ENCODE peak calls at places on chromosomes 7 and 10, in seven cellular contexts. One of them, this sample, is unnamed.

GRCh38 chr7:133950856-133951255 is 176.3 kb upstream of the LRGUK start:
- DNase-seq in foreskin fibroblast: no peak
- DNase-seq in CD4-positive, alpha-beta T cell: no peak
- DNase-seq in uterus: no peak
- DNase-seq in natural killer cell: no peak
- DNase-seq in mesothelial cell of epicardium: no peak
- DNase-seq in stomach: no peak
- DNase-seq in this sample: no peak

GRCh38 chr7:131012477-131013031 is 278.5 kb upstream of the KLF14 start:
- DNase-seq in stomach: no peak
- DNase-seq in uterus: no peak
- DNase-seq in natural killer cell: no peak
- DNase-seq in mesothelial cell of epicardium: no peak
- DNase-seq in CD4-positive, alpha-beta T cell: no peak
- DNase-seq in foreskin fibroblast: peak; percentile 55
- DNase-seq in this sample: no peak

GRCh38 chr7:37987732-37988131 is 67.3 kb downstream of the EPDR1 start:
- DNase-seq in foreskin fibroblast: peak; percentile 11
- DNase-seq in stomach: no peak
- DNase-seq in CD4-positive, alpha-beta T cell: no peak
- DNase-seq in mesothelial cell of epicardium: no peak
- DNase-seq in uterus: no peak
- DNase-seq in natural killer cell: no peak
- DNase-seq in this sample: no peak

GRCh38 chr7:67918158-67918557 is 921.5 kb downstream of the TYW1 start:
- DNase-seq in uterus: no peak
- DNase-seq in mesothelial cell of epicardium: no peak
- DNase-seq in natural killer cell: no peak
- DNase-seq in foreskin fibroblast: no peak
- DNase-seq in CD4-positive, alpha-beta T cell: no peak
- DNase-seq in stomach: no peak
- DNase-seq in this sample: no peak

GRCh38 chr10:683448-684071 is 5.9 kb downstream of the DIP2C start:
- DNase-seq in natural killer cell: no peak
- DNase-seq in CD4-positive, alpha-beta T cell: no peak
- DNase-seq in foreskin fibroblast: peak; percentile 95
- DNase-seq in uterus: peak; percentile 73
- DNase-seq in mesothelial cell of epicardium: no peak
- DNase-seq in stomach: no peak
- DNase-seq in this sample: no peak

GRCh38 chr10:5018150-5018549 is 14.5 kb upstream of the AKR1C2 start:
- DNase-seq in foreskin fibroblast: peak; percentile 11
- DNase-seq in CD4-positive, alpha-beta T cell: no peak
- DNase-seq in stomach: no peak
- DNase-seq in uterus: no peak
- DNase-seq in natural killer cell: no peak
- DNase-seq in mesothelial cell of epicardium: no peak
- DNase-seq in this sample: no peak

GRCh38 chr10:79042639-79043411 is 25.9 kb upstream of the ZMIZ1 start:
- DNase-seq in mesothelial cell of epicardium: no peak
- DNase-seq in CD4-positive, alpha-beta T cell: no peak
- DNase-seq in stomach: no peak
- DNase-seq in foreskin fibroblast: no peak
- DNase-seq in uterus: no peak
- DNase-seq in natural killer cell: no peak
- DNase-seq in this sample: no peak

GRCh38 chr7:18655506-18655905 is 160.0 kb downstream of the HDAC9 start:
- DNase-seq in stomach: no peak
- DNase-seq in natural killer cell: no peak
- DNase-seq in mesothelial cell of epicardium: no peak
- DNase-seq in uterus: no peak
- DNase-seq in CD4-positive, alpha-beta T cell: no peak
- DNase-seq in foreskin fibroblast: no peak
- DNase-seq in this sample: no peak

GRCh38 chr10:43215758-43216455 is 51.0 kb downstream of the RASGEF1A start:
- DNase-seq in mesothelial cell of epicardium: no peak
- DNase-seq in stomach: no peak
- DNase-seq in foreskin fibroblast: no peak
- DNase-seq in uterus: no peak
- DNase-seq in CD4-positive, alpha-beta T cell: no peak
- DNase-seq in natural killer cell: no peak
- DNase-seq in this sample: no peak

DNA sequence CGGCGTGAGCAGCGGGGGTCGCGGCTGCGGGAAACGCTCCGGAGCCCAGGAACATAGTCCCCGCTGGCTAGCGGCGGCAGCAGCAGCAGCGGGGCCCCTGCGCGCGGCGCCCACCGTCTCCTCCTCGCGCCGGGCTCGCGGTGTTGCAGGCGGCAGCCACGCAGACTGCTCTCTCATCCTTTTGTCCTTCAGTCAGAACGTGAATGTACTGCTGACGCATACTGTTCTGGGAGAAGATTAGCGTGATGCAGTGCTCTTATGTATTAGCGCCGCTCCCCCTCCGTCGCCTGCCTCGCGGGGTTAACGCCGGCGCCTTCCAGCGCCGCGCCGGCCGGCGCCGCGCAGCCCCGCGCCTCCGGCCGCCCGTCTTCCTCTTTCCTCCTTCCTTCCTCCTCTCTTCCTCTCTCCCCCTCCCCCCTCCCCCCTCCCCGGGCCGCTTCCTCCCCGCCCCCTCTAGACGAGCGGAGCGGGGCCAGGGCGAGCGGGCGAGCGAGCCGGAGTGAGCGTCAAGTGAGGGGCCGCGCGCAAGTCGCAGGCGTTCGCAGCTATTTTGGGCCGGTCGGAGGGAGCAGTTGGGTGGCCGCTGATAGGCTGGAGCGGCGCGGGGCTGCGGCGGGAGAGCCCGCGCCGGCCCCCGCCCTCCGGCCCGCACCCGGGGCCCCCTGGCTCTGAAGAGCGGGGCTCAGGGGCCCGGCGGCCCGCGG is 816 bp upstream of the LRRC4 start:
- DNase-seq in foreskin fibroblast: peak; percentile 94
- DNase-seq in natural killer cell: peak; percentile 36
- DNase-seq in CD4-positive, alpha-beta T cell: peak; percentile 50
- DNase-seq in uterus: peak; percentile 38
- DNase-seq in mesothelial cell of epicardium: peak; percentile 61
- DNase-seq in stomach: peak; percentile 34
- DNase-seq in this sample: peak; percentile 45
- TF ChIP-seq CTCF in foreskin fibroblast: no peak
- TF ChIP-seq CTCF in natural killer cell: no peak
- TF ChIP-seq CTCF in CD4-positive, alpha-beta T cell: no peak
- TF ChIP-seq CTCF in uterus: peak; percentile 46
- TF ChIP-seq CTCF in mesothelial cell of epicardium: no peak
- TF ChIP-seq CTCF in stomach: no peak
- TF ChIP-seq CTCF in this sample: no peak

GRCh38 chr10:35575640-35576039 is 29.5 kb upstream of the GJD4 start:
- DNase-seq in CD4-positive, alpha-beta T cell: no peak
- DNase-seq in mesothelial cell of epicardium: no peak
- DNase-seq in foreskin fibroblast: no peak
- DNase-seq in natural killer cell: no peak
- DNase-seq in uterus: no peak
- DNase-seq in stomach: no peak
- DNase-seq in this sample: no peak

GRCh38 chr10:35572583-35572982 is 32.6 kb upstream of the GJD4 start:
- DNase-seq in foreskin fibroblast: peak; percentile 23
- DNase-seq in uterus: no peak
- DNase-seq in CD4-positive, alpha-beta T cell: no peak
- DNase-seq in mesothelial cell of epicardium: no peak
- DNase-seq in natural killer cell: no peak
- DNase-seq in stomach: no peak
- DNase-seq in this sample: no peak

GRCh38 chr10:35573786-35574185 is 31.4 kb upstream of the GJD4 start:
- DNase-seq in foreskin fibroblast: no peak
- DNase-seq in stomach: no peak
- DNase-seq in natural killer cell: no peak
- DNase-seq in uterus: no peak
- DNase-seq in CD4-positive, alpha-beta T cell: no peak
- DNase-seq in mesothelial cell of epicardium: no peak
- DNase-seq in this sample: no peak

GRCh38 chr10:35576730-35577129 is 28.4 kb upstream of the GJD4 start:
- DNase-seq in mesothelial cell of epicardium: no peak
- DNase-seq in stomach: no peak
- DNase-seq in foreskin fibroblast: no peak
- DNase-seq in CD4-positive, alpha-beta T cell: no peak
- DNase-seq in uterus: no peak
- DNase-seq in natural killer cell: no peak
- DNase-seq in this sample: no peak

DNA sequence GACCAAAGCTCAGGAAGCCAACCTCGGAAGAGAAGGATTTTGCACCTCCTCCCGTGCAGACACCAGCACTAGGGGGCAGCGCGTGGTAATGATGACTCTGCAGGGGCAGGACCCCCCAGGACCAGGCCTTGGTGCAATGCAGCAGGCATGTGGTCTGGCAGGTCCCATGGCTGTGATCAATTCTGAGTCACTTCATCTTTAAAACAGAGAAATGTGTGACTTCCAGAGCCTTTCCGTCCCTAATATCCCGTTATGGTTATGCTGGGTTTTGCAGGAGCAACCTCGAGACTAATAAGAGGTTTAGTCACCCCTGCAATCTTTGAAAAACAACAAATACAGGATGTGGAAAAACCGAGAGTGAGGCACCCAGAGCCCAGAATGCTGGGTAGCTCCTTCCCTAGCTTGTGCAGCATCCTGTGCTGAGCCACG is 30.2 kb upstream of the GJD4 start:
- DNase-seq in stomach: no peak
- DNase-seq in foreskin fibroblast: peak; percentile 50
- DNase-seq in uterus: no peak
- DNase-seq in mesothelial cell of epicardium: no peak
- DNase-seq in CD4-positive, alpha-beta T cell: no peak
- DNase-seq in natural killer cell: no peak
- DNase-seq in this sample: no peak
- TF ChIP-seq CTCF in stomach: no peak
- TF ChIP-seq CTCF in foreskin fibroblast: no peak
- TF ChIP-seq CTCF in uterus: no peak
- TF ChIP-seq CTCF in mesothelial cell of epicardium: no peak
- TF ChIP-seq CTCF in CD4-positive, alpha-beta T cell: no peak
- TF ChIP-seq CTCF in natural killer cell: no peak
- TF ChIP-seq CTCF in this sample: no peak

GRCh38 chr10:121063744-121064143 is 212.6 kb downstream of the WDR11 start:
- DNase-seq in mesothelial cell of epicardium: no peak
- DNase-seq in stomach: no peak
- DNase-seq in foreskin fibroblast: no peak
- DNase-seq in CD4-positive, alpha-beta T cell: no peak
- DNase-seq in uterus: no peak
- DNase-seq in natural killer cell: no peak
- DNase-seq in this sample: no peak
- TF ChIP-seq CTCF in mesothelial cell of epicardium: no peak
- TF ChIP-seq CTCF in stomach: no peak
- TF ChIP-seq CTCF in foreskin fibroblast: no peak
- TF ChIP-seq CTCF in CD4-positive, alpha-beta T cell: no peak
- TF ChIP-seq CTCF in uterus: no peak
- TF ChIP-seq CTCF in natural killer cell: no peak
- TF ChIP-seq CTCF in this sample: no peak

GRCh38 chr7:94763268-94763667 is 107.3 kb upstream of the SGCE start:
- DNase-seq in foreskin fibroblast: peak; percentile 92
- DNase-seq in CD4-positive, alpha-beta T cell: no peak
- DNase-seq in mesothelial cell of epicardium: no peak
- DNase-seq in uterus: peak; percentile 47
- DNase-seq in natural killer cell: no peak
- DNase-seq in stomach: no peak
- DNase-seq in this sample: no peak
- TF ChIP-seq CTCF in foreskin fibroblast: no peak
- TF ChIP-seq CTCF in CD4-positive, alpha-beta T cell: no peak
- TF ChIP-seq CTCF in mesothelial cell of epicardium: no peak
- TF ChIP-seq CTCF in uterus: no peak
- TF ChIP-seq CTCF in natural killer cell: no peak
- TF ChIP-seq CTCF in stomach: no peak
- TF ChIP-seq CTCF in this sample: no peak

GRCh38 chr7:117790731-117791130 is 82.5 kb downstream of the CTTNBP2 start:
- DNase-seq in CD4-positive, alpha-beta T cell: no peak
- DNase-seq in natural killer cell: no peak
- DNase-seq in foreskin fibroblast: no peak
- DNase-seq in stomach: no peak
- DNase-seq in uterus: no peak
- DNase-seq in mesothelial cell of epicardium: no peak
- DNase-seq in this sample: no peak

GRCh38 chr7:117796889-117797288 is 76.4 kb downstream of the CTTNBP2 start:
- DNase-seq in CD4-positive, alpha-beta T cell: no peak
- DNase-seq in stomach: no peak
- DNase-seq in uterus: no peak
- DNase-seq in natural killer cell: no peak
- DNase-seq in mesothelial cell of epicardium: no peak
- DNase-seq in foreskin fibroblast: no peak
- DNase-seq in this sample: no peak

GRCh38 chr7:117790251-117790650 is 83.0 kb downstream of the CTTNBP2 start:
- DNase-seq in mesothelial cell of epicardium: no peak
- DNase-seq in stomach: no peak
- DNase-seq in natural killer cell: no peak
- DNase-seq in foreskin fibroblast: no peak
- DNase-seq in CD4-positive, alpha-beta T cell: no peak
- DNase-seq in uterus: no peak
- DNase-seq in this sample: no peak

GRCh38 chr7:117793496-117793895 is 79.7 kb downstream of the CTTNBP2 start:
- DNase-seq in uterus: no peak
- DNase-seq in CD4-positive, alpha-beta T cell: no peak
- DNase-seq in stomach: no peak
- DNase-seq in mesothelial cell of epicardium: no peak
- DNase-seq in foreskin fibroblast: no peak
- DNase-seq in natural killer cell: no peak
- DNase-seq in this sample: no peak

DNA sequence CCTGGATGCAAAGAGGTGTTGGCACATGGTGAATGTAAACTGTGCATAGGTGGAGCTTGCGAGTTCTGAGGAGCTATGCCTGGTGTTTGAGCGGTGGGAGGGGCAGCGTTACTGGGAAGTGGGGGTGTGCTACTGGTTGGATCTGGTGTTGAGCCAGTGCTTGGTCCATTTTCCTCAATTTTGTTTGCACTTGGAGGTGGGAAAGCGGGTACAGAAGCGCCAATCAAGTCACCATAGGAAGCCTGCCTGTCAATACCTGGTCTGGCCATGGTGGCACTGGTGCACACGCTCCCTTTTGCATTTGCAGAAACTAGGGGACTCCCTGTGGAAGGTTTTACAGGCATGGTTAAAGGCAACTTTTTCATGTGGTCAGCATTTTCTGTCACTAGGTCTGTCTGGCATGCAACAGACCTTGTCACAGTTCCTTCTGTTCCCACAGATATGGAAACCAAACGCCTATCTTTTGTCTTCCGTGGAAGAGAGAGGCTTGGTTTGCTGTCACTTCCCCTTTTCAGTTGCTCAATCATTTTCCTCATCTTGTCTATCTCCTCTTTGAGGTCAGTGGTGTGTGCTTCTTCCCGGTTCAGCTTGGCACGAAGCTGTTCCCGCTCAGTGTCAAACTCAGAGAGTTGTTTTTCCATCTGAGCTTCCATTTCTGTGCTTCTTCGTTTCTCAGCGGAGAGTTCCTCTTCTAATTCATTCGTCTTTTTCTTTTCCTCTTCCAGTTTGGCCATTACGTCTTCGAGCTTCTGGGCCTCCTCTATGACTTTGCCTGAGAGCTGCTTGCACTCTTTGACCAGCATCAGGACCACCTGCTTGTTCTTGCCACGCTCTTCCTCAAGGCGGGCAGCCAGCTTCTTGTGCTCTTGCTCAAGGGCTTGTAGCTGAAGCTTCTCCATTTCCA is 81.1 kb downstream of the CTTNBP2 start:
- DNase-seq in stomach: no peak
- DNase-seq in natural killer cell: no peak
- DNase-seq in mesothelial cell of epicardium: no peak
- DNase-seq in CD4-positive, alpha-beta T cell: no peak
- DNase-seq in foreskin fibroblast: no peak
- DNase-seq in uterus: no peak
- DNase-seq in this sample: no peak
- TF ChIP-seq CTCF in stomach: no peak
- TF ChIP-seq CTCF in natural killer cell: no peak
- TF ChIP-seq CTCF in mesothelial cell of epicardium: no peak
- TF ChIP-seq CTCF in CD4-positive, alpha-beta T cell: no peak
- TF ChIP-seq CTCF in foreskin fibroblast: no peak
- TF ChIP-seq CTCF in uterus: no peak
- TF ChIP-seq CTCF in this sample: no peak